ENCODE peak calls at places on chromosomes 13 and 19, in five cellular contexts. One of them, this sample, is unnamed. For H3K9me3, the result is how much of the 10 kb centered on the place peaks cover.

GRCh38 chr19:2542341-2543069 is 66.6 kb downstream of the GADD45B start:
- DNase-seq in gastrocnemius medialis: no peak
- DNase-seq in adrenal gland: peak
- DNase-seq in heart right ventricle: no peak
- DNase-seq in ascending aorta: no peak
- DNase-seq in this sample: no peak

GRCh38 chr19:3353493-3353892 is 12.9 kb upstream of the NFIC start:
- DNase-seq in gastrocnemius medialis: no peak
- DNase-seq in adrenal gland: no peak
- DNase-seq in heart right ventricle: no peak
- DNase-seq in ascending aorta: no peak
- DNase-seq in this sample: no peak

GRCh38 chr19:43544077-43544476 is 11.1 kb downstream of the ZNF575 start:
- DNase-seq in gastrocnemius medialis: no peak
- DNase-seq in adrenal gland: no peak
- DNase-seq in heart right ventricle: no peak
- DNase-seq in ascending aorta: no peak
- DNase-seq in this sample: no peak

GRCh38 chr19:29625316-29625715 is 19.2 kb downstream of the POP4 start:
- DNase-seq in gastrocnemius medialis: no peak
- DNase-seq in adrenal gland: no peak
- DNase-seq in heart right ventricle: no peak
- DNase-seq in ascending aorta: no peak
- DNase-seq in this sample: no peak

GRCh38 chr13:80931118-80931517 is 590.2 kb upstream of the SPRY2 start:
- DNase-seq in gastrocnemius medialis: no peak
- DNase-seq in adrenal gland: no peak
- DNase-seq in heart right ventricle: no peak
- DNase-seq in ascending aorta: no peak
- DNase-seq in this sample: no peak

GRCh38 chr13:30394798-30395191 is 27.5 kb upstream of the UBE2L5 start:
- DNase-seq in gastrocnemius medialis: no peak
- DNase-seq in adrenal gland: no peak
- DNase-seq in heart right ventricle: no peak
- DNase-seq in ascending aorta: no peak
- DNase-seq in this sample: no peak

GRCh38 chr13:114078501-114079451 is 53.6 kb downstream of the RASA3 start:
- DNase-seq in gastrocnemius medialis: peak
- DNase-seq in adrenal gland: no peak
- DNase-seq in heart right ventricle: no peak
- DNase-seq in ascending aorta: no peak
- DNase-seq in this sample: no peak

GRCh38 chr19:5826531-5827341 is 12.8 kb downstream of the FUT6 start:
- DNase-seq in gastrocnemius medialis: no peak
- DNase-seq in adrenal gland: peak
- DNase-seq in heart right ventricle: peak
- DNase-seq in ascending aorta: no peak
- DNase-seq in this sample: no peak

GRCh38 chr13:85236431-85236830 is 562.8 kb downstream of the SLITRK6 start:
- DNase-seq in gastrocnemius medialis: no peak
- DNase-seq in adrenal gland: no peak
- DNase-seq in heart right ventricle: no peak
- DNase-seq in ascending aorta: no peak
- DNase-seq in this sample: no peak

GRCh38 chr19:40424637-40425449 is 949 bp downstream of the SERTAD1 start:
- DNase-seq in gastrocnemius medialis: no peak
- DNase-seq in adrenal gland: no peak
- DNase-seq in heart right ventricle: no peak
- DNase-seq in ascending aorta: no peak
- DNase-seq in this sample: no peak

GRCh38 chr13:89279374-89279773 is 1608.2 kb downstream of the SLITRK5 start:
- DNase-seq in gastrocnemius medialis: no peak
- DNase-seq in adrenal gland: no peak
- DNase-seq in heart right ventricle: no peak
- DNase-seq in ascending aorta: no peak
- DNase-seq in this sample: no peak

DNA sequence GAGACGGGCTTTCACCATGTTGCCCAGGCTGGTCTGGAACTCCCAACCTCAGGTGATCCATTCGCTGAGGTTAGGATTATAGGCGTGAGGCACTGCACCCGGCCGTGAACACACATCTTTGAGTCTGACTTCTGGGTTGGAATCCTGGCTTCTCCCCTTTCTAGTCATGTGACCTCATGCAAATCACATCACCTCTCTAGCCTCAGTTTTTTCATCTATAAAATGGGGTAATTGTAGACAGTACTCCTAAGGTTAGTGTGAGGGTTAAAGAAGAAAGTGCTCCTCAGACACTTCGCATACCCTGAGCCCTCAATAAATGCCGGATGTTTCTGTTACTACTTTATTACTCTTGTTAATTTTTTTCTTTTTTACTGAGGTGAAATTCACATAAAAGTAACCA is 55.4 kb downstream of the KCNC3 start:
- DNase-seq in gastrocnemius medialis: no peak
- DNase-seq in adrenal gland: no peak
- DNase-seq in heart right ventricle: no peak
- DNase-seq in ascending aorta: no peak
- DNase-seq in this sample: no peak
- H3K9me3 ChIP-seq in gastrocnemius medialis: under half
- H3K9me3 ChIP-seq in adrenal gland: under half
- H3K9me3 ChIP-seq in heart right ventricle: under half
- H3K9me3 ChIP-seq in ascending aorta: under half
- H3K9me3 ChIP-seq in this sample: under half

GRCh38 chr19:37635076-37636056 is 19.9 kb downstream of the ZFP30 start:
- DNase-seq in gastrocnemius medialis: no peak
- DNase-seq in adrenal gland: no peak
- DNase-seq in heart right ventricle: no peak
- DNase-seq in ascending aorta: no peak
- DNase-seq in this sample: no peak
- H3K9me3 ChIP-seq in gastrocnemius medialis: under half
- H3K9me3 ChIP-seq in adrenal gland: under half
- H3K9me3 ChIP-seq in heart right ventricle: half or more
- H3K9me3 ChIP-seq in ascending aorta: half or more
- H3K9me3 ChIP-seq in this sample: half or more

DNA sequence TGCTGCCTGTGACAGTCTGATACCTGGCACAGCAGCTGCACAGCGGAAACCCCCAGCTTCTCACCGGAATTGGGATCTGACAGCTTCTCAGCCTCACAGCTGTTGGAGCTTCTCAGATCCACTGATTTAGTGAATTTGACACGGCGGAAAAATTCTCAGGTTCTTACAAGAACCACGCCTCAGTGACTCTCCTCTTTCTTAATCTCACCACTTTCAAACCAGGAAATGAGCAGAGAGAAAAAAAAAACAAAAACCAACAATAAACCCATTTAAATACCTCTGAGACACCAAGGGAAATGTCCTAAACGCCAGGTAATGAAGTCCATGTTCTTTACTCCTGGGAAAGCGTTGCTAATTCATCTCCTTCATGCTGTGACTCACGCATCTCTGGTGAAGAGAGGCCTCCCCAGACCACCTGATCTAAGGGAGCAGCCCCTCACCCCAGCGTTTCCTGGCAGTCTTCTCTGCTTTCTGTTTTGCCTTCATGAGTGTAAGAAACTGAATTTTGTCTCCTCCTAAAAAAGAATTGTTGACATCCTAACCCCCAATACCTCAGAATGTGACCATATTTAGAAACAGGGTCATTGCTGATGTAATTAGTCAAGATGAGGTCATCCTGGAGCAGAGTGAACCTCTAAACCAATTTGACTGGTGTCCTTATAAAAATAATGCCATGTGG is 15.9 kb upstream of the IZUMO2 start:
- DNase-seq in gastrocnemius medialis: no peak
- DNase-seq in adrenal gland: no peak
- DNase-seq in heart right ventricle: no peak
- DNase-seq in ascending aorta: no peak
- DNase-seq in this sample: no peak
- H3K9me3 ChIP-seq in gastrocnemius medialis: under half
- H3K9me3 ChIP-seq in adrenal gland: under half
- H3K9me3 ChIP-seq in heart right ventricle: under half
- H3K9me3 ChIP-seq in ascending aorta: under half
- H3K9me3 ChIP-seq in this sample: under half

GRCh38 chr19:56692496-56692895 is 20.9 kb upstream of the ZNF835 start:
- DNase-seq in gastrocnemius medialis: no peak
- DNase-seq in adrenal gland: peak
- DNase-seq in heart right ventricle: no peak
- DNase-seq in ascending aorta: no peak
- DNase-seq in this sample: no peak
- H3K9me3 ChIP-seq in gastrocnemius medialis: under half
- H3K9me3 ChIP-seq in adrenal gland: under half
- H3K9me3 ChIP-seq in heart right ventricle: under half
- H3K9me3 ChIP-seq in ascending aorta: under half
- H3K9me3 ChIP-seq in this sample: under half

DNA sequence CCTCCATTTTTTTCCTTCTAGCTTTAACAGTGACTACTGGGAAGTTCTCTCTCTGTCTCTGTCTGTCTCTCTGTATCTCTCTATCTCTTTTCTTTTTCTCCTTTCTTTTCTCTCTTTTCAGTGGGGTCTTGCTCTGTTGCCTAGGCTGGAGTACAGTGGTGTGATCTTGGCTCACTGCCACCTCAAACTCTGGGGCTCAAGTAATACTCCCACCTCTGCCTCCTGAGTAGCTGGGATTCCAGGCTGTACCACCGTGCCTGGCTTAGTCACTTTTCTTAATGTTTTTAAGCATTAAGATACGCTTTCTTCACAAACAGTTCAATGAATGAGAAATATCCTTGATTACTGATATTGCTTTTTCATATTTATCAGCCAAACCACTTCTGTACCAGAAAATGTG is 13.1 kb downstream of the PCCA start:
- DNase-seq in gastrocnemius medialis: no peak
- DNase-seq in adrenal gland: no peak
- DNase-seq in heart right ventricle: no peak
- DNase-seq in ascending aorta: no peak
- DNase-seq in this sample: no peak
- H3K9me3 ChIP-seq in gastrocnemius medialis: under half
- H3K9me3 ChIP-seq in adrenal gland: under half
- H3K9me3 ChIP-seq in heart right ventricle: under half
- H3K9me3 ChIP-seq in ascending aorta: under half
- H3K9me3 ChIP-seq in this sample: under half

DNA sequence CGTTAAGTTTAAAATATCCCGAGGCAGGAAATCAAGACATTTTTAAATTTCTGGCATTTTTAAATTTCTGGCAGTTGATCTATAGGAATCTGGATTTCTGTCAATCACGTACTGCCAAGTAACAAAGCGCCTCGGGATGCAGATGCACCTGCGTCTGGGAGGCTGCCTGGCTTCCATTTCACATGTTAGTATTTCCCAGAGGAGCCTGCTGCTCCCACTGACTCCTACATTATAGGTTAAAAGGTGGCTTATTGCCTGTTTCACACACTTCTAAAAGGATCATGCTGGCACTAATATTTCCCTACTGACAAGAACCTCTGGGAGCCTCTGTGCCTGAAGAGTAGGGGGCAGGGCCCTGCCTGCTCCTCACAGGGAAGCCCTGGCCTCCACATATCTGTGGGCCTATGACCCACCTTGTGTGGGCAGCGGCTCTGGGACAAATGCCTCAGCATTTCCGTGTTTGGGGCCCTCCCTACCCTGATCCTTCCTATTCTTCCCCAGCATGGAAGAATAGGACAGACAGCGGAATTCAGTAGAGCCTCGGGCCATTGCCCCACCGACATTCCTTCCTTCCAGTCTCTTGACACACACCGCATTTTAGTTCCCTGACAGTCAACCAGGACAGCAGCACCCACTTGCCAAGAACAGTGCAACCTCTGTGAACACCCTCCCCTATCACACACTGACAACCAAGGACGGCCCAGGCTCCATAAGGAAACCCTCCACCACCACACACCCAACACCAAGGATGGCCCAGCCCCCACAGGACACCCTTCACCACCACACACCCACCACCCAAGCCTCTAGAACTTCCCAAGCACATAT is 62.6 kb upstream of the ATP12A start:
- DNase-seq in gastrocnemius medialis: no peak
- DNase-seq in adrenal gland: no peak
- DNase-seq in heart right ventricle: no peak
- DNase-seq in ascending aorta: no peak
- DNase-seq in this sample: no peak
- H3K9me3 ChIP-seq in gastrocnemius medialis: under half
- H3K9me3 ChIP-seq in adrenal gland: under half
- H3K9me3 ChIP-seq in heart right ventricle: under half
- H3K9me3 ChIP-seq in ascending aorta: under half
- H3K9me3 ChIP-seq in this sample: under half

DNA sequence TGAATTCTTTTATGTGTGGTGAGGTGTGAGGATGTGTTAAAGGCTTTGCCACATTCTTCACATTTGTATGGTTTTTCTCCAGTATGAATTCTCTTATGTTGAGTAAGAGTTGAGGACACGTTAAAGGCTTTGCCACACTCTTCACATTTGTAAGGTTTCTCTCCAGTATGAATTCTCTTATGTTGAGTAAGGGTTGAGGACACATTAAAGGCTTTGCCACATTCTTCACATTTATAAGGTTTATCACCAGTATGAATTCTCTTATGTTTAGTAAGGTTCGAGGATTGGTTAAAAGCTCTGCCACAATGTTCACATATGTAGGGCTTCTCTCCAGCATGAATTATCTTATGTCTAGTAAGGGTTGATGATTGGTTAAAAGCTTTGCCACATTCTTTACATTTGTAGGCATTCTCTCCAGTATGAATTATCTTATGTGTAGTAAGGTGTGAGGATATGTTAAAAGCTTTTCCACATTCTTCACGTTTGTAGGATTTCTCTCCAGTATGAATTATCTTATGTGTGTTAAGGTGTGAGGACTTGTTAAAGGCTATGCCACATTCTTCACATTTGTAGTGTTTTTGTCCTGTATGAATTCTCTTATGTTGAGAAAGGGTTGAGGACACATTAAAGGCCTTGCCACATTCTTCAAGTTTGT is 27.1 kb downstream of the ZNF724 start:
- DNase-seq in gastrocnemius medialis: no peak
- DNase-seq in adrenal gland: no peak
- DNase-seq in heart right ventricle: no peak
- DNase-seq in ascending aorta: no peak
- DNase-seq in this sample: no peak
- H3K9me3 ChIP-seq in gastrocnemius medialis: under half
- H3K9me3 ChIP-seq in adrenal gland: under half
- H3K9me3 ChIP-seq in heart right ventricle: half or more
- H3K9me3 ChIP-seq in ascending aorta: half or more
- H3K9me3 ChIP-seq in this sample: under half